ENCODE peak calls at places on chromosomes 7 and 10, in eight cellular contexts. C is ovary; U is Peyer's patch; X is CD4-positive, alpha-beta memory T cell; Z is heart left ventricle; W is MM.1S; O is hepatocyte; T is pancreas. G is an unnamed sample.
A peak's percentile ranks its signal among the peaks of the same experiment; 100 is the strongest.

GRCh38 chr10:35336921-35337741 is 822 bp downstream of the CCNY start:
- DNase-seq in C (peak; percentile 48), U (peak; percentile 64), X (peak; percentile 17), Z (peak; percentile 45), W (peak; percentile 28), O (peak; percentile 55), T (peak; percentile 86), G (peak; percentile 59)

GRCh38 chr7:2934211-2934731 is 90.2 kb upstream of the GNA12 start:
- DNase-seq in C (no peak), U (peak; percentile 40), X (no peak), Z (no peak), W (no peak), O (peak; percentile 23), T (no peak), G (no peak)

GRCh38 chr10:70652761-70653657 is 19.3 kb upstream of the ADAMTS14 start:
- DNase-seq in C (no peak), U (no peak), X (no peak), Z (peak; percentile 82), W (no peak), O (peak; percentile 36), T (no peak), G (peak; percentile 96)

GRCh38 chr7:90688826-90689225 is 92.7 kb downstream of the CDK14 start:
- DNase-seq in C (no peak), U (no peak), X (no peak), Z (no peak), W (no peak), O (no peak), T (no peak), G (no peak)

GRCh38 chr7:147879116-147879750 is 711.3 kb upstream of the C7orf33 start:
- DNase-seq in C (no peak), U (no peak), X (no peak), Z (no peak), W (no peak), O (no peak), T (no peak), G (no peak)

GRCh38 chr7:40885503-40885902 is 750.7 kb downstream of the SUGCT start:
- DNase-seq in C (no peak), U (no peak), X (no peak), Z (no peak), W (no peak), O (no peak), T (no peak), G (no peak)

GRCh38 chr7:124776153-124776552 is 10.6 kb upstream of the GPR37 start:
- DNase-seq in C (no peak), U (no peak), X (no peak), Z (no peak), W (no peak), O (no peak), T (no peak), G (no peak)

GRCh38 chr10:128626397-128627060 is 500.3 kb upstream of the MKI67 start:
- DNase-seq in C (no peak), U (no peak), X (no peak), Z (no peak), W (no peak), O (no peak), T (no peak), G (no peak)

GRCh38 chr10:15558136-15558535 is 161.6 kb downstream of the ITGA8 start:
- DNase-seq in C (no peak), U (no peak), X (no peak), Z (no peak), W (no peak), O (peak; percentile 34), T (no peak), G (no peak)

GRCh38 chr7:105156731-105157130 is 142.7 kb downstream of the KMT2E start:
- DNase-seq in C (no peak), U (no peak), X (no peak), Z (no peak), W (no peak), O (no peak), T (no peak), G (no peak)

GRCh38 chr7:141585592-141586510 is 34.6 kb downstream of the AGK start:
- DNase-seq in C (no peak), U (no peak), X (no peak), Z (no peak), W (no peak), O (no peak), T (no peak), G (peak; percentile 17)

GRCh38 chr10:86390337-86391120 is 23.9 kb upstream of the GRID1 start:
- DNase-seq in C (no peak), U (no peak), X (no peak), Z (no peak), W (no peak), O (no peak), T (no peak), G (no peak)

GRCh38 chr10:43121444-43121843 is 16.8 kb upstream of the CSGALNACT2 start:
- DNase-seq in C (peak; percentile 15), U (peak; percentile 45), X (no peak), Z (no peak), W (no peak), O (no peak), T (no peak), G (peak; percentile 2)

DNA sequence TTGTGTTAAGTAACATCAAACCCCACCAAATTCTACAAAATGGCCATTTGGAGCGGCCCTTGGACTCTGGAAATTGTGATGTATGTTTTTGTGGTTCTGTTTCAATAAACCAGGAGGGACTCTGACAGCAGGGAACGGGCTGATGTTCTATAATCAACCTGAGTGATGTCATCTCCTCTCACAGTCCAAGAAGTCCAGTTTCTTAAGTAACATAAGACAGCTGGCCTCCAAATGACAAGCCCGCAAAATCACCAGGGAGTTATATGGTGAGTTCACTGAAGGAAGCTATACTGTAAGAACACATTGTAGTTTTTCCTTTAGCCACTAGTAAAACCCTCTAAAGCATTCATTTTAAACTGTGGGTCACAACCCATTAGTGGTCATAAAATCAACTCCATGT is 34.0 kb downstream of the GOT1 start:
- DNase-seq in C (no peak), U (no peak), X (no peak), Z (no peak), W (no peak), O (peak; percentile 36), T (no peak), G (peak; percentile 11)
- H3K27ac ChIP-seq in C (no peak overlapping the region), U (no peak overlapping the region), X (no peak overlapping the region), Z (no peak overlapping the region), W (no peak overlapping the region), O (peak overlapping the region; percentile 77), T (no peak overlapping the region), G (peak overlapping the region; percentile 60)

DNA sequence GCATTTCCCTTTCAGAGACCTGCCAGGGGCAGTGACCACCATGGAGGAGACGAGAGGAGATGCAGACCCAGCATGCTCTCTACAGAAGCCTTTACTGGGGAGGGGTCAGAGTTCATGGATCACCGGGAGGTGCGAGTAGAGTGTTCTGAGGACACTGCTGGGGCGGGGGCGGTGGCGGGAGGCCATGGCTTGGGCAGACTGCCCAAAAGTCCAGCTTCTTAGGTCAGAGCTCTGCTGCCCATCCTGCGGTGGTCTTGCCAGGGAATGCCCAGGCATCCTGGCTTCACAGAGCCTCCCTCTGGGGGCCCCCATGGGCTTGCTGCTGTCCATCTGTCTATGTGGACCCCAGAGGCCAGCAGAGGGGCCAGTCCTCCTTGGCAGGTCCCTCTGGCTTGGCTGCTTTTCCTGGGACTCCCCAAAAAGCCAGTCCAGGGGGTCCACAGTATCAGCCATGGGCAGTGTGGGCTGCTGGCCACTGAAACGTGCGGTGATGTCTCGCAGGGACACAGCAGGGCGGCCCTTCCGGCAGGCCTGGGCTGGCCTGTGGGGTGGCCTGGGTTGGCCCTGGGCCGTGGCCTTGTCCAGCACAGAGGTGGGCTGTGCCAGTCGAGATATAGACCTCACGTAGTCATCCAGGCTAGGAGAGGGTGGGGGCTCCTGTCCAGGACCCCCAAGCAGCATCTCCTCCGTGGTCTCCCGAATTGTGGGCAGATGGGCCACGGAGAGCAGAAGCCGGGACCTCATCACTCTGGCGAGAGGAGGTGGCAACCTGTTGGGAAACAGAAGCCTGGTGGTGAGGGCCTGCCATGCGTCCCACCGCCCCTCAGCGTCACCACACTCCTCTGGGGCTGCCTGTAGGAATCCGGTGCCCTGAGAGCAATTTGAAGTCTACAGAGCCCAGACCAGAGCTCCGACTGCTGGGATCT is 1.1 kb downstream of the DEPP1 start:
- DNase-seq in C (peak; percentile 56), U (no peak), X (no peak), Z (no peak), W (no peak), O (no peak), T (peak; percentile 87), G (no peak)
- H3K4me1 ChIP-seq in C (peaks cover 39% of the 10 kb centered on the region), U (peaks cover 4% of the 10 kb centered on the region), X (peaks cover 17% of the 10 kb centered on the region), Z (peaks cover 91% of the 10 kb centered on the region), W (peaks cover 63% of the 10 kb centered on the region), O (peaks cover 74% of the 10 kb centered on the region), T (peaks cover 43% of the 10 kb centered on the region), G (peaks cover 57% of the 10 kb centered on the region)

DNA sequence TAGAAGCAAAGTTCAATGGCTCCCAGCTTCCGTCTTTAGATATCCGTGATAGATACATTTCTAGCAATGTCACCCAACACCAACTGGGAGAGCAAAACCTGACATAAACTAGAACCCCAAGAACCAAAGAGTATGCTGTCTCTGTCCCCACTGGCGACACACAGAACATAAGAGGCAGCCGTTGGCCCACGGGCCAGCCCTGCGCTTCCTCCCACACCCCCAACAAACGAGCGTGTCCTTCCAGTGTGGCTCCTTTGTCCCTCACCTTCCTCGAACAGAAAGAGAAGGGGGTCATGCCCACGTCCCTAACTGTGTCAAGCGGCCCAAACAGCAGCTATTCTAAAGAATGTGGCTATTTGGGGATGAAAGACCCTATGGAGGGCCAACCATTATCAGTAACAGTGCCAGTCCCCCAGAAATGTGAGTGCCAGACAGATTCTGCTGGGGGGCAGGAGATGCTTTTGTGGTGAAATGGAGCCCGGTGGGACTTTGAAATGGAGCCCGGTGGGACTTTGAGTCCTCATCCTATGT is 171.9 kb downstream of the USP6NL start:
- DNase-seq in C (no peak), U (no peak), X (no peak), Z (no peak), W (no peak), O (no peak), T (no peak), G (no peak)
- H3K4me3 ChIP-seq in C (no peak overlapping the region), U (no peak overlapping the region), X (no peak overlapping the region), Z (no peak overlapping the region), W (no peak overlapping the region), O (no peak overlapping the region), T (no peak overlapping the region), G (no peak overlapping the region)

DNA sequence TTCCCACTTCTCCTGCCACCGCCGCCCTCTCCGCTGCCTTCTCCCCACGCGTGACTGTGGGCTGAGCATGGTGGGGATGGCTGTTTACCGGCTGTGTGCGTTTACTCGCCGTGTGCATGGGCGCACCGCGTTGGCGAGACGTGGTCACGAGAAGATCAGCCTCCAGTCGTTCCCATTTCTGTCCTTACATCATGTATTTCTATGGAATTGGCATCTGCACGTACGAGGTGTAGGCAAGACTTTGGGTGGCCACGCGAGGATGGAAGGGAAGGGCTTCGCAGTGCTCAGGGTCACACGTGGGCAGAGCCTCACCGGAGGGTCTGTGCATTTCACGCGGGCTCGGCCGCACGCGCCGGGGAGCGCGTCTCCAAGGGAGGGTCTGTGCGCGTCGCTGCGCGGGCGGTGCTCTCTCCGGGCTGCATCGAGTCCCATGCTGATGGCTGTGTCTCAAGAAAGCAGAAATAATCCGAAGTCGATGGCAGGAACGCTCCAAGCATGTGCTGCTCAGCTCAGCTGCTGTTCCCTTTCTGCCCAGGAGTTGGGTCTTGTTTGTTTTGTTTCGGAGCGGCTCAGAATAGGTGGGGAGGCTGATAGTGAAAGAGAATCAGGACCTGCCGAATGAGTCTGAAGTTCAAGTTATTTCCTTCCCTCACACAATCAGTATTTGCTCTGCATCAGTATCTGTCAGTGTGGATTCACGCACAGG is 973 bp downstream of the CAMK1D start:
- DNase-seq in C (peak; percentile 31), U (peak; percentile 77), X (peak; percentile 59), Z (peak; percentile 36), W (peak; percentile 81), O (peak; percentile 59), T (peak; percentile 69), G (no peak)
- H3K27ac ChIP-seq in C (no peak overlapping the region), U (peak overlapping the region; percentile 90), X (peak overlapping the region; percentile 71), Z (peak overlapping the region; percentile 84), W (peak overlapping the region; percentile 61), O (no peak overlapping the region), T (peak overlapping the region; percentile 85), G (no peak overlapping the region)

GRCh38 chr7:10022957-10023356 is 950.7 kb upstream of the PHF14 start:
- DNase-seq in C (no peak), U (no peak), X (no peak), Z (no peak), W (no peak), O (peak; percentile 67), T (no peak), G (peak; percentile 31)
- H3K4me1 ChIP-seq in C (no peaks in the 10 kb centered on the region), U (no peaks in the 10 kb centered on the region), X (no peaks in the 10 kb centered on the region), Z (no peaks in the 10 kb centered on the region), W (no peaks in the 10 kb centered on the region), O (no peaks in the 10 kb centered on the region), T (no peaks in the 10 kb centered on the region), G (no peaks in the 10 kb centered on the region)

G was measured in SJCRH30.